ENCODE peak calls at places on chromosomes 6 and 20, in ten cellular contexts. One of them, this sample, is unnamed.
A peak's percentile ranks its signal among the peaks of the same experiment; 100 is the strongest.

GRCh38 chr20:3330046-3330741 is 77.3 kb downstream of the DNAAF9 start:
- DNase-seq in ascending aorta: no peak
- DNase-seq in upper lobe of right lung: no peak
- DNase-seq in tibial artery: peak; percentile 27
- DNase-seq in fibroblast of lung: peak; percentile 61
- DNase-seq in HCT116: no peak
- DNase-seq in mucosa of descending colon: no peak
- DNase-seq in dorsolateral prefrontal cortex: no peak
- DNase-seq in IMR-90: peak; percentile 59
- DNase-seq in Peyer's patch: no peak
- DNase-seq in this sample: peak; percentile 66

GRCh38 chr6:169233832-169234231 is 19.8 kb downstream of the THBS2 start:
- DNase-seq in ascending aorta: no peak
- DNase-seq in upper lobe of right lung: no peak
- DNase-seq in tibial artery: no peak
- DNase-seq in fibroblast of lung: no peak
- DNase-seq in HCT116: no peak
- DNase-seq in mucosa of descending colon: no peak
- DNase-seq in dorsolateral prefrontal cortex: no peak
- DNase-seq in IMR-90: no peak
- DNase-seq in Peyer's patch: no peak
- DNase-seq in this sample: no peak

GRCh38 chr6:116363759-116364158 is 7.0 kb upstream of the DSE start:
- DNase-seq in ascending aorta: no peak
- DNase-seq in upper lobe of right lung: no peak
- DNase-seq in tibial artery: no peak
- DNase-seq in fibroblast of lung: peak; percentile 40
- DNase-seq in HCT116: no peak
- DNase-seq in mucosa of descending colon: no peak
- DNase-seq in dorsolateral prefrontal cortex: no peak
- DNase-seq in IMR-90: peak; percentile 38
- DNase-seq in Peyer's patch: no peak
- DNase-seq in this sample: peak; percentile 56

GRCh38 chr6:830667-831327 is 137.9 kb upstream of the EXOC2 start:
- DNase-seq in ascending aorta: no peak
- DNase-seq in upper lobe of right lung: no peak
- DNase-seq in tibial artery: no peak
- DNase-seq in fibroblast of lung: no peak
- DNase-seq in HCT116: no peak
- DNase-seq in mucosa of descending colon: no peak
- DNase-seq in dorsolateral prefrontal cortex: no peak
- DNase-seq in IMR-90: no peak
- DNase-seq in Peyer's patch: no peak
- DNase-seq in this sample: no peak

GRCh38 chr6:160426146-160426545 is 78.0 kb downstream of the SLC22A3 start:
- DNase-seq in ascending aorta: no peak
- DNase-seq in upper lobe of right lung: no peak
- DNase-seq in tibial artery: no peak
- DNase-seq in fibroblast of lung: no peak
- DNase-seq in HCT116: no peak
- DNase-seq in mucosa of descending colon: no peak
- DNase-seq in dorsolateral prefrontal cortex: no peak
- DNase-seq in IMR-90: no peak
- DNase-seq in Peyer's patch: no peak
- DNase-seq in this sample: no peak

GRCh38 chr6:135820340-135820739 is 31.2 kb upstream of the PDE7B start:
- DNase-seq in ascending aorta: no peak
- DNase-seq in upper lobe of right lung: no peak
- DNase-seq in tibial artery: no peak
- DNase-seq in fibroblast of lung: no peak
- DNase-seq in HCT116: no peak
- DNase-seq in mucosa of descending colon: no peak
- DNase-seq in dorsolateral prefrontal cortex: no peak
- DNase-seq in IMR-90: no peak
- DNase-seq in Peyer's patch: no peak
- DNase-seq in this sample: no peak

GRCh38 chr6:157629220-157629619 is 193.8 kb upstream of the SNX9 start:
- DNase-seq in ascending aorta: no peak
- DNase-seq in upper lobe of right lung: no peak
- DNase-seq in tibial artery: no peak
- DNase-seq in fibroblast of lung: no peak
- DNase-seq in HCT116: no peak
- DNase-seq in mucosa of descending colon: no peak
- DNase-seq in dorsolateral prefrontal cortex: no peak
- DNase-seq in IMR-90: peak; percentile 41
- DNase-seq in Peyer's patch: no peak
- DNase-seq in this sample: peak; percentile 26

GRCh38 chr6:28648035-28648877 is 122.6 kb downstream of the GPX5 start:
- DNase-seq in ascending aorta: no peak
- DNase-seq in upper lobe of right lung: no peak
- DNase-seq in tibial artery: no peak
- DNase-seq in fibroblast of lung: peak; percentile 79
- DNase-seq in HCT116: peak; percentile 75
- DNase-seq in mucosa of descending colon: no peak
- DNase-seq in dorsolateral prefrontal cortex: no peak
- DNase-seq in IMR-90: peak; percentile 74
- DNase-seq in Peyer's patch: no peak
- DNase-seq in this sample: peak; percentile 80

GRCh38 chr20:32674362-32674789 is 635 bp upstream of the C20orf203 start:
- DNase-seq in ascending aorta: no peak
- DNase-seq in upper lobe of right lung: no peak
- DNase-seq in tibial artery: no peak
- DNase-seq in fibroblast of lung: peak; percentile 47
- DNase-seq in HCT116: peak; percentile 40
- DNase-seq in mucosa of descending colon: no peak
- DNase-seq in dorsolateral prefrontal cortex: no peak
- DNase-seq in IMR-90: peak; percentile 50
- DNase-seq in Peyer's patch: peak; percentile 71
- DNase-seq in this sample: peak; percentile 68

GRCh38 chr20:561437-562231 is 18.0 kb upstream of the CSNK2A1 start:
- DNase-seq in ascending aorta: no peak
- DNase-seq in upper lobe of right lung: no peak
- DNase-seq in tibial artery: peak; percentile 50
- DNase-seq in fibroblast of lung: peak; percentile 65
- DNase-seq in HCT116: peak; percentile 73
- DNase-seq in mucosa of descending colon: no peak
- DNase-seq in dorsolateral prefrontal cortex: peak; percentile 68
- DNase-seq in IMR-90: peak; percentile 63
- DNase-seq in Peyer's patch: peak; percentile 78
- DNase-seq in this sample: peak; percentile 78

GRCh38 chr6:154410619-154411044 is 54.0 kb upstream of the IPCEF1 start:
- DNase-seq in ascending aorta: no peak
- DNase-seq in upper lobe of right lung: no peak
- DNase-seq in tibial artery: peak; percentile 42
- DNase-seq in fibroblast of lung: peak; percentile 98
- DNase-seq in HCT116: peak; percentile 66
- DNase-seq in mucosa of descending colon: no peak
- DNase-seq in dorsolateral prefrontal cortex: no peak
- DNase-seq in IMR-90: peak; percentile 97
- DNase-seq in Peyer's patch: no peak
- DNase-seq in this sample: peak; percentile 97

GRCh38 chr6:119044263-119044662 is 34.2 kb downstream of the FAM184A start:
- DNase-seq in ascending aorta: no peak
- DNase-seq in upper lobe of right lung: no peak
- DNase-seq in tibial artery: no peak
- DNase-seq in fibroblast of lung: no peak
- DNase-seq in HCT116: no peak
- DNase-seq in mucosa of descending colon: no peak
- DNase-seq in dorsolateral prefrontal cortex: no peak
- DNase-seq in IMR-90: no peak
- DNase-seq in Peyer's patch: no peak
- DNase-seq in this sample: no peak

GRCh38 chr6:132275253-132275970 is 125.9 kb downstream of the MOXD1 start:
- DNase-seq in ascending aorta: no peak
- DNase-seq in upper lobe of right lung: no peak
- DNase-seq in tibial artery: no peak
- DNase-seq in fibroblast of lung: no peak
- DNase-seq in HCT116: no peak
- DNase-seq in mucosa of descending colon: no peak
- DNase-seq in dorsolateral prefrontal cortex: no peak
- DNase-seq in IMR-90: no peak
- DNase-seq in Peyer's patch: no peak
- DNase-seq in this sample: no peak

GRCh38 chr6:1838604-1839003 is 228.9 kb downstream of the FOXC1 start:
- DNase-seq in ascending aorta: no peak
- DNase-seq in upper lobe of right lung: no peak
- DNase-seq in tibial artery: no peak
- DNase-seq in fibroblast of lung: no peak
- DNase-seq in HCT116: no peak
- DNase-seq in mucosa of descending colon: no peak
- DNase-seq in dorsolateral prefrontal cortex: no peak
- DNase-seq in IMR-90: peak; percentile 51
- DNase-seq in Peyer's patch: no peak
- DNase-seq in this sample: peak; percentile 27

GRCh38 chr6:1842334-1842733 is 232.6 kb downstream of the FOXC1 start:
- DNase-seq in ascending aorta: no peak
- DNase-seq in upper lobe of right lung: no peak
- DNase-seq in tibial artery: no peak
- DNase-seq in fibroblast of lung: no peak
- DNase-seq in HCT116: no peak
- DNase-seq in mucosa of descending colon: no peak
- DNase-seq in dorsolateral prefrontal cortex: no peak
- DNase-seq in IMR-90: no peak
- DNase-seq in Peyer's patch: no peak
- DNase-seq in this sample: no peak

GRCh38 chr6:1841131-1841530 is 231.4 kb downstream of the FOXC1 start:
- DNase-seq in ascending aorta: no peak
- DNase-seq in upper lobe of right lung: no peak
- DNase-seq in tibial artery: no peak
- DNase-seq in fibroblast of lung: peak; percentile 34
- DNase-seq in HCT116: no peak
- DNase-seq in mucosa of descending colon: no peak
- DNase-seq in dorsolateral prefrontal cortex: no peak
- DNase-seq in IMR-90: peak; percentile 8
- DNase-seq in Peyer's patch: no peak
- DNase-seq in this sample: no peak

GRCh38 chr6:1839315-1839714 is 229.6 kb downstream of the FOXC1 start:
- DNase-seq in ascending aorta: no peak
- DNase-seq in upper lobe of right lung: no peak
- DNase-seq in tibial artery: no peak
- DNase-seq in fibroblast of lung: no peak
- DNase-seq in HCT116: no peak
- DNase-seq in mucosa of descending colon: no peak
- DNase-seq in dorsolateral prefrontal cortex: no peak
- DNase-seq in IMR-90: no peak
- DNase-seq in Peyer's patch: no peak
- DNase-seq in this sample: no peak

GRCh38 chr6:1840491-1841121 is 230.9 kb downstream of the FOXC1 start:
- DNase-seq in ascending aorta: no peak
- DNase-seq in upper lobe of right lung: no peak
- DNase-seq in tibial artery: peak; percentile 59
- DNase-seq in fibroblast of lung: no peak
- DNase-seq in HCT116: no peak
- DNase-seq in mucosa of descending colon: no peak
- DNase-seq in dorsolateral prefrontal cortex: no peak
- DNase-seq in IMR-90: no peak
- DNase-seq in Peyer's patch: no peak
- DNase-seq in this sample: no peak
- H3K4me3 ChIP-seq in ascending aorta: peak overlapping the region; percentile 32
- H3K4me3 ChIP-seq in upper lobe of right lung: no peak overlapping the region
- H3K4me3 ChIP-seq in tibial artery: peak overlapping the region; percentile 23
- H3K4me3 ChIP-seq in fibroblast of lung: no peak overlapping the region
- H3K4me3 ChIP-seq in HCT116: no peak overlapping the region
- H3K4me3 ChIP-seq in mucosa of descending colon: no peak overlapping the region
- H3K4me3 ChIP-seq in dorsolateral prefrontal cortex: no peak overlapping the region
- H3K4me3 ChIP-seq in IMR-90: no peak overlapping the region
- H3K4me3 ChIP-seq in Peyer's patch: no peak overlapping the region
- H3K4me3 ChIP-seq in this sample: no peak overlapping the region

DNA sequence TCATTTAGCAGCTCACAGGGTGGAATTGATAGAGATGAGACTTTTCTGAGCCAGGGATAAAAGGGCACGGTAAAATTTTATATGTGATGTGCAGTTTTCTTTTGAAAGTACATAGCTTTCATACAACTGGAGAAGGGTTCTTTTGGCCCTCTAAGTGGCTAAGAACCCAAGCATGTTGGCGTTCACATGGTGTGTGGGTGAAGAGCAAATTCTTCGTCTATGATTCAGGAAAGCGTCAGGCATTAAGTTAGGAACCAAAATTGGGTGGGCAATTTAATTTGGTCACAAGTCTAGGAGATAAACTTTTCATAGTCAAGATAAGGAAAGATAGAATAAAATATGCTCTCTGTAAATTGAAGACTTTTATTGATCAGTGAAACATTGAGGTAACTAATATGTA is 153.9 kb downstream of the UTRN start:
- DNase-seq in ascending aorta: no peak
- DNase-seq in upper lobe of right lung: no peak
- DNase-seq in tibial artery: no peak
- DNase-seq in fibroblast of lung: no peak
- DNase-seq in HCT116: no peak
- DNase-seq in mucosa of descending colon: no peak
- DNase-seq in dorsolateral prefrontal cortex: no peak
- DNase-seq in IMR-90: no peak
- DNase-seq in Peyer's patch: no peak
- DNase-seq in this sample: no peak
- TF ChIP-seq CTCF in ascending aorta: no peak
- TF ChIP-seq CTCF in upper lobe of right lung: no peak
- TF ChIP-seq CTCF in tibial artery: no peak
- TF ChIP-seq CTCF in fibroblast of lung: no peak
- TF ChIP-seq CTCF in HCT116: no peak
- TF ChIP-seq CTCF in mucosa of descending colon: no peak
- TF ChIP-seq CTCF in dorsolateral prefrontal cortex: no peak
- TF ChIP-seq CTCF in IMR-90: no peak
- TF ChIP-seq CTCF in Peyer's patch: no peak
- TF ChIP-seq CTCF in this sample: no peak

DNA sequence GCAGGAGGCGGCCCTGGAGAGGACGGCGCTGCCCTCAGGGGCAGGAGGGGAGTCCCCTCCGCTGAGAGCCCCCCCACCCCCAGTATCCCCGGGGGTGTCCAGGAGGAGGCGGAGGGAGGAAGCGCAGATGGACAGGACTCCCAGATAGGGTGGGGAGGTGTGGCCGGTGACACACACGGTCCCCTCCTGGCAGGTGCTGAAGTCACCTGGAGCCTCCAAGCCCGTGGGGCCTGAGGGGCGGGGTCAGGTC is 1.4 kb downstream of the STMN3 start:
- DNase-seq in ascending aorta: no peak
- DNase-seq in upper lobe of right lung: no peak
- DNase-seq in tibial artery: no peak
- DNase-seq in fibroblast of lung: no peak
- DNase-seq in HCT116: no peak
- DNase-seq in mucosa of descending colon: no peak
- DNase-seq in dorsolateral prefrontal cortex: no peak
- DNase-seq in IMR-90: no peak
- DNase-seq in Peyer's patch: no peak
- DNase-seq in this sample: no peak
- H3K4me3 ChIP-seq in ascending aorta: peak overlapping the region; percentile 81
- H3K4me3 ChIP-seq in upper lobe of right lung: peak overlapping the region; percentile 57
- H3K4me3 ChIP-seq in tibial artery: peak overlapping the region; percentile 46
- H3K4me3 ChIP-seq in fibroblast of lung: peak overlapping the region; percentile 39
- H3K4me3 ChIP-seq in HCT116: peak overlapping the region; percentile 65
- H3K4me3 ChIP-seq in mucosa of descending colon: no peak overlapping the region
- H3K4me3 ChIP-seq in dorsolateral prefrontal cortex: peak overlapping the region; percentile 82
- H3K4me3 ChIP-seq in IMR-90: peak overlapping the region; percentile 44
- H3K4me3 ChIP-seq in Peyer's patch: peak overlapping the region; percentile 68
- H3K4me3 ChIP-seq in this sample: peak overlapping the region; percentile 57

DNA sequence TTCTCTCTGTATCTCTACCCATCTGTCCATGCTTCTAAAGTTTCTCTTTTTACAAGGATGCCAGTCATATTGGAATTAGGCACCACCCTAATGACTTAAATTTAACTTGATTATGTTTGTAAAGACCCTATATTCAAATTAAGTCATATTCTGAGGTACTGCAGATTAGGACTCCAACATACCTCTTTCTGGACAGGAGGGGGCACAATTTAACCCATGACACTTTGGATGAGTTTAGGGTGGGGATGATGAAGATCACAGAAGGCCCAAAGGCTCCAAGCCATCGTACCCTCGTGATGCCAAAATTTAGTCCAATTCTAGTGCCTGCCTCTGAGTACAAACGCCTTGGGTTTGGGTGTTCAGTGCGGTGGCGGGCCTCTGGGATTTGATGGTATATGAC is 15.0 kb upstream of the NKX2-2 start:
- DNase-seq in ascending aorta: no peak
- DNase-seq in upper lobe of right lung: no peak
- DNase-seq in tibial artery: no peak
- DNase-seq in fibroblast of lung: no peak
- DNase-seq in HCT116: no peak
- DNase-seq in mucosa of descending colon: no peak
- DNase-seq in dorsolateral prefrontal cortex: no peak
- DNase-seq in IMR-90: no peak
- DNase-seq in Peyer's patch: no peak
- DNase-seq in this sample: no peak
- TF ChIP-seq CTCF in ascending aorta: no peak
- TF ChIP-seq CTCF in upper lobe of right lung: no peak
- TF ChIP-seq CTCF in tibial artery: no peak
- TF ChIP-seq CTCF in fibroblast of lung: no peak
- TF ChIP-seq CTCF in HCT116: peak; percentile 32
- TF ChIP-seq CTCF in mucosa of descending colon: no peak
- TF ChIP-seq CTCF in dorsolateral prefrontal cortex: no peak
- TF ChIP-seq CTCF in IMR-90: no peak
- TF ChIP-seq CTCF in Peyer's patch: no peak
- TF ChIP-seq CTCF in this sample: no peak